ENCODE peak calls at places on chromosomes 3 and 15, in nine cellular contexts. Z is NCI-H524; T is left colon; P is GM19239; K is SK-N-DZ; I is Panc1; L is stimulated activated naive B cell treated with anti-CD40 and anti-IgM and Interleukin-4, amounts not matched to agents 10 μg/mL and 1 μg/mL and 100 μg/mL, for 72 hours; W is nucleus accumbens; M is choroid plexus epithelial cell. A is an unnamed sample.

GRCh38 chr3:167361356-167361755 is 18.7 kb downstream of the ZBBX start:
- DNase-seq in Z (no peak), T (no peak), P (no peak), K (no peak), I (no peak), L (no peak), W (no peak), M (no peak), A (no peak)

GRCh38 chr15:92633418-92633817 is 22.2 kb downstream of the FAM174B start:
- DNase-seq in Z (no peak), T (no peak), P (no peak), K (no peak), I (no peak), L (no peak), W (no peak), M (no peak), A (no peak)

GRCh38 chr3:100802126-100802525 is 92.8 kb downstream of the TFG start:
- DNase-seq in Z (no peak), T (no peak), P (no peak), K (no peak), I (no peak), L (no peak), W (no peak), M (peak), A (no peak)

GRCh38 chr15:37981781-37982180 is 47.3 kb downstream of the TMCO5A start:
- DNase-seq in Z (peak), T (no peak), P (no peak), K (peak), I (no peak), L (no peak), W (no peak), M (peak), A (no peak)

GRCh38 chr15:75531041-75531450 is 48.1 kb downstream of the PTPN9 start:
- DNase-seq in Z (no peak), T (peak), P (no peak), K (no peak), I (no peak), L (no peak), W (peak), M (peak), A (no peak)

GRCh38 chr3:107067421-107067820 is 309.8 kb upstream of the CCDC54 start:
- DNase-seq in Z (no peak), T (no peak), P (no peak), K (no peak), I (no peak), L (no peak), W (no peak), M (no peak), A (no peak)

GRCh38 chr15:59976480-59976879 is 27.6 kb upstream of the FOXB1 start:
- DNase-seq in Z (no peak), T (no peak), P (no peak), K (no peak), I (no peak), L (no peak), W (no peak), M (no peak), A (no peak)

GRCh38 chr15:55649058-55649423 is 60.9 kb upstream of the PYGO1 start:
- DNase-seq in Z (no peak), T (no peak), P (no peak), K (no peak), I (no peak), L (no peak), W (no peak), M (peak), A (no peak)

GRCh38 chr15:64216161-64216560 is 53.3 kb upstream of the PPIB start:
- DNase-seq in Z (no peak), T (no peak), P (no peak), K (no peak), I (no peak), L (no peak), W (no peak), M (no peak), A (no peak)

GRCh38 chr3:128348805-128349531 is 117.7 kb downstream of the DNAJB8 start:
- DNase-seq in Z (no peak), T (no peak), P (peak), K (peak), I (no peak), L (peak), W (no peak), M (no peak), A (no peak)